ENCODE peak calls at places on chromosome 3, in six cellular contexts. H is ovary, U is Peyer's patch, G is IMR-90, C is sigmoid colon, Z is upper lobe of right lung. F is an unnamed sample. For H3K4me1, the result is how much of the 10 kb centered on the place peaks cover.

GRCh38 chr3:18987862-18988447 is 160.4 kb upstream of the KCNH8 start:
- DNase-seq in H (no peak), U (no peak), G (no peak), C (no peak), Z (no peak), F (no peak)

GRCh38 chr3:138361561-138361971 is 13.2 kb downstream of the MRAS start:
- DNase-seq in H (no peak), U (no peak), G (no peak), C (peak), Z (peak), F (no peak)

GRCh38 chr3:123880998-123881561 is 3.1 kb downstream of the MYLK start:
- DNase-seq in H (no peak), U (no peak), G (peak), C (no peak), Z (no peak), F (no peak)

GRCh38 chr3:71330505-71330904 is 253.0 kb downstream of the FOXP1 start:
- DNase-seq in H (no peak), U (no peak), G (no peak), C (no peak), Z (no peak), F (no peak)

GRCh38 chr3:69090021-69090420 is 5.3 kb downstream of the ARL6IP5 start:
- DNase-seq in H (no peak), U (no peak), G (peak), C (no peak), Z (no peak), F (no peak)

GRCh38 chr3:120473896-120474675 is 23.3 kb upstream of the FSTL1 start:
- DNase-seq in H (no peak), U (no peak), G (no peak), C (no peak), Z (no peak), F (no peak)

GRCh38 chr3:193095366-193095765 is 145.7 kb upstream of the PLAAT1 start:
- DNase-seq in H (no peak), U (no peak), G (no peak), C (no peak), Z (no peak), F (no peak)

GRCh38 chr3:33173103-33173502 is 45.5 kb downstream of the SUSD5 start:
- DNase-seq in H (no peak), U (no peak), G (no peak), C (no peak), Z (no peak), F (no peak)

GRCh38 chr3:146241523-146242240 is 9.2 kb downstream of the PLSCR4 start:
- DNase-seq in H (peak), U (no peak), G (no peak), C (no peak), Z (no peak), F (no peak)

GRCh38 chr3:177835008-177835407 is 637.7 kb upstream of the TBL1XR1 start:
- DNase-seq in H (no peak), U (no peak), G (peak), C (no peak), Z (no peak), F (no peak)

GRCh38 chr3:107429330-107430181 is 52.3 kb downstream of the CCDC54 start:
- DNase-seq in H (peak), U (peak), G (peak), C (peak), Z (peak), F (peak)

GRCh38 chr3:86991482-86991815 is 500 bp upstream of the VGLL3 start:
- DNase-seq in H (no peak), U (no peak), G (no peak), C (no peak), Z (no peak), F (no peak)

GRCh38 chr3:71602256-71602655 is 18.7 kb upstream of the FOXP1 start:
- DNase-seq in H (no peak), U (no peak), G (no peak), C (no peak), Z (no peak), F (no peak)

GRCh38 chr3:120062474-120062873 is 31.8 kb downstream of the GSK3B start:
- DNase-seq in H (no peak), U (no peak), G (peak), C (no peak), Z (no peak), F (no peak)

GRCh38 chr3:45884368-45885201 is 1.8 kb upstream of the CCR9 start:
- DNase-seq in H (no peak), U (no peak), G (no peak), C (no peak), Z (no peak), F (no peak)

GRCh38 chr3:116444819-116445290 is 432 bp downstream of the LSAMP start:
- DNase-seq in H (peak), U (no peak), G (no peak), C (peak), Z (no peak), F (no peak)

DNA sequence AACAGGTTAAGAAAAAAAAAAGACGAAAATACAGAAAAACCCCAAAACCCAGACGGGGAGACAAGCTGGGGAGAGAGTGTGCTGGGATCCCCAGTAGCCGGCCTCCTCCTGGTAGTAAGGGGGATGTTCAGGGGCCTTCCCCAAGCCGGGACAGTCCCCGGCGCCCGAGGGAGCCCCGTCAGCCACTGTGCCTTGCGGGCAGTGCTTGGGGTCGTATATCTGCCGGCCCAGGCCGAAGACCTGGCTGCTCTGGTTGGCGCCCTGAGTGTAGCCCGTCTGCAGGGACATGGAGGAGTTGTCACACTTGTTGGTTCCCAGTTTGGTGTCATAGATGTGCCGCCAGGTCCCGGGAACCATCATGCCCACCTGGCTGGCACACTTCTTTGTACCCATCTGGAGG is 287.2 kb upstream of the GADL1 start:
- DNase-seq in H (no peak), U (no peak), G (no peak), C (no peak), Z (no peak), F (no peak)
- H3K4me1 ChIP-seq in H (under half), U (under half), G (under half), C (under half), Z (under half), F (under half)

GRCh38 chr3:189262746-189263145 is 91.0 kb downstream of the TPRG1 start:
- DNase-seq in H (no peak), U (no peak), G (no peak), C (no peak), Z (no peak), F (no peak)

GRCh38 chr3:189269356-189269755 is 97.6 kb downstream of the TPRG1 start:
- DNase-seq in H (no peak), U (no peak), G (no peak), C (no peak), Z (no peak), F (no peak)

GRCh38 chr3:189270248-189270832 is 98.6 kb downstream of the TPRG1 start:
- DNase-seq in H (peak), U (peak), G (peak), C (no peak), Z (peak), F (no peak)

GRCh38 chr3:189272500-189273119 is 100.8 kb downstream of the TPRG1 start:
- DNase-seq in H (no peak), U (no peak), G (no peak), C (no peak), Z (no peak), F (no peak)

GRCh38 chr3:189267981-189268613 is 96.3 kb downstream of the TPRG1 start:
- DNase-seq in H (no peak), U (no peak), G (no peak), C (no peak), Z (no peak), F (no peak)
- TF ChIP-seq CTCF in H (no peak), U (peak), G (peak), C (no peak), Z (no peak), F (no peak)

DNA sequence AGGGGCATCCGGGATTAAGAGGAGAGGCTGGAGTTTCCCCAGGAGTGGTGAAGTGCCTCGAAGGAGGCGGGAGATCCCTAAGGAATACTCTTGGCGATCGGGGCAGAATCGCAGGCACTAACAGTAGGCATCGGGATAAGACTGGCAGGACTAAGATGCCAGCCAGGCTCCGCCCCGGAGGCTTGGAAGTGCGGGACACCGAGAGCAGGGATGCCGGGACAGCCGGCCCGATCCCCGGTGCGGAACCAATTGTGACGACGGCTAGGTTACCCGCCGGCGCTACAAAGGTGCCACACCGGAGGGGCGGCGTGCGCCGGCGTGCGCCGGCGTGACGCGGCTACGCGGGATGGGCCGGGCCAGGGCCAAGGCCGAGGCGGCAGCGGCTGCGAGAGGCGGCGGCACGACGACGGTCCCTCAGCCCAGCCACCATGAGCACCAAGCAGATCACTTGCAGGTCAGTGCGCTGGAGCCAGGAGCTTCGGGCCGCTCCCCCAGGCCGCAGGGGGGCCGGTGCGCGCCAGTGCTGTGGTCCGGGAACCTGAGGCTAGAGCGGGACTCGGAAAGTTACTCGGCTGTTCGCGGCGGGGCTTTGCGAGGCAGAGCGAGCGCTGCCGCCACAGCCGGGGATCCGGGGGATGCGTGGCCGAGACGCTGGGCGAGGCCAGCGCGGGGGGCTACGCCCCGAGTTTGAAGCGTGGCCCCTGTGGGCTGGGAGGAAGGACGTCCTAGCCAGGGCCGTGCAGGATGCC is at the start of gene MKRN2:
- DNase-seq in H (peak), U (peak), G (peak), C (peak), Z (peak), F (peak)
- H3K4me1 ChIP-seq in H (under half), U (under half), G (under half), C (under half), Z (under half), F (half or more)

GRCh38 chr3:181561605-181562031 is 150.1 kb upstream of the SOX2 start:
- DNase-seq in H (no peak), U (no peak), G (no peak), C (no peak), Z (no peak), F (no peak)

GRCh38 chr3:181565416-181565815 is 146.3 kb upstream of the SOX2 start:
- DNase-seq in H (no peak), U (no peak), G (no peak), C (no peak), Z (no peak), F (no peak)

GRCh38 chr3:181567446-181568075 is 144.2 kb upstream of the SOX2 start:
- DNase-seq in H (no peak), U (no peak), G (no peak), C (no peak), Z (no peak), F (no peak)

GRCh38 chr3:181561130-181561529 is 150.6 kb upstream of the SOX2 start:
- DNase-seq in H (no peak), U (no peak), G (no peak), C (no peak), Z (no peak), F (no peak)

GRCh38 chr3:181564222-181564621 is 147.5 kb upstream of the SOX2 start:
- DNase-seq in H (no peak), U (no peak), G (no peak), C (no peak), Z (no peak), F (no peak)
- TF ChIP-seq CTCF in H (no peak), U (no peak), G (no peak), C (no peak), Z (no peak), F (no peak)

DNA sequence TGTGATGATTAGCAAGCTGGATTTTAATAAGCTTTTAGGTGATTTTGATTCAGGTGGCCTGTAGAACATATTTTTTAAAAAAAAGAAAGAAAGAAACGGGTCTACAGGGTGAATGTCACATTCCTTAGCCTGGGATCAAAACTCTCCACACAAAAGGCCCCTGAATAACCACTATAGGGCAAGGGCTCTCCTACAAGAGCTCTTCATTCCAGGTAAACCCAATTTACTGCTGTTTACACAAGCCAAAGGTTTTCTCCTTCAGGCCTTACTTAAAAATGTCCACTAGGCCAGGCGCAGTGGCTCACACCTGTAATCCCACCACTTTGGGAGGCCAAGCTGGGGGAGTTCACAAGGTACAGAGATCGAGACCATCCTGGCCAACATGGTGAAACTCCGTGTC is 8.3 kb downstream of the MSL2 start:
- DNase-seq in H (no peak), U (no peak), G (no peak), C (no peak), Z (no peak), F (no peak)
- H3K4me1 ChIP-seq in H (under half), U (under half), G (under half), C (half or more), Z (half or more), F (half or more)

GRCh38 chr3:129857899-129858298 is 35.6 kb downstream of the TMCC1 start:
- DNase-seq in H (no peak), U (no peak), G (no peak), C (no peak), Z (no peak), F (no peak)

GRCh38 chr3:129854460-129854859 is 39.1 kb downstream of the TMCC1 start:
- DNase-seq in H (no peak), U (no peak), G (no peak), C (no peak), Z (no peak), F (no peak)

GRCh38 chr3:129859272-129859671 is 34.2 kb downstream of the TMCC1 start:
- DNase-seq in H (no peak), U (no peak), G (no peak), C (no peak), Z (no peak), F (no peak)

GRCh38 chr3:129855454-129856419 is 37.8 kb downstream of the TMCC1 start:
- DNase-seq in H (no peak), U (no peak), G (peak), C (no peak), Z (no peak), F (no peak)
- TF ChIP-seq CTCF in H (no peak), U (no peak), G (no peak), C (no peak), Z (no peak), F (no peak)

GRCh38 chr3:4418156-4418555 is 48.9 kb downstream of the SUMF1 start:
- DNase-seq in H (no peak), U (no peak), G (no peak), C (no peak), Z (no peak), F (no peak)
- H3K4me1 ChIP-seq in H (under half), U (under half), G (under half), C (under half), Z (under half), F (under half)

GRCh38 chr3:190034446-190034845 is 86.3 kb downstream of the P3H2 start:
- DNase-seq in H (no peak), U (no peak), G (no peak), C (no peak), Z (no peak), F (no peak)

GRCh38 chr3:190038050-190038631 is 82.6 kb downstream of the P3H2 start:
- DNase-seq in H (no peak), U (peak), G (peak), C (peak), Z (peak), F (no peak)

GRCh38 chr3:190036631-190037030 is 84.1 kb downstream of the P3H2 start:
- DNase-seq in H (no peak), U (no peak), G (peak), C (peak), Z (no peak), F (no peak)

GRCh38 chr3:190031887-190032752 is 88.6 kb downstream of the P3H2 start:
- DNase-seq in H (no peak), U (no peak), G (peak), C (no peak), Z (no peak), F (no peak)

GRCh38 chr3:190032924-190033323 is 87.8 kb downstream of the P3H2 start:
- DNase-seq in H (no peak), U (no peak), G (no peak), C (no peak), Z (no peak), F (no peak)
- TF ChIP-seq CTCF in H (no peak), U (no peak), G (no peak), C (no peak), Z (no peak), F (no peak)

GRCh38 chr3:30640856-30641255 is 34.5 kb downstream of the TGFBR2 start:
- DNase-seq in H (no peak), U (no peak), G (no peak), C (no peak), Z (no peak), F (no peak)

GRCh38 chr3:30638685-30639412 is 32.4 kb downstream of the TGFBR2 start:
- DNase-seq in H (no peak), U (no peak), G (no peak), C (no peak), Z (no peak), F (no peak)

GRCh38 chr3:30641612-30642251 is 35.3 kb downstream of the TGFBR2 start:
- DNase-seq in H (no peak), U (no peak), G (no peak), C (no peak), Z (no peak), F (no peak)

GRCh38 chr3:30637310-30638227 is 31.2 kb downstream of the TGFBR2 start:
- DNase-seq in H (no peak), U (no peak), G (no peak), C (no peak), Z (no peak), F (no peak)

DNA sequence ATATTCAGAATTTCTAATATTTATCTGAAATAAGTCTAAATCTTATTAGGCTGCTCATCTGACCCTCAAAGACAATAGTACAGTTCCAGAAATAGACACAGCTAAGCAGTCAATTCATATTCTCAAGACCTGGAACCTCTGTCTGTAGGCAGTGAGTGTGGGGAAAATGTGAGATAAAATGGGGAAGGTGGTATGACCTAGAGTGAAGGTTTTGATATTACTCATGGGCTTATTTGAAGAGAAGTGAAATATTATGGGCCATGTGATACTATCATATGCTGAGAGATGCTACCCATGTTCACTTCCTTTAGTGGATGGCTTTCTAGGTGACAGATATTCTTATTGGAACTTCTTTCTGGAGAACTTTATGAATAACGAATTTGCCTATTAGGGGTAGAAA is 33.5 kb downstream of the TGFBR2 start:
- DNase-seq in H (no peak), U (no peak), G (no peak), C (no peak), Z (no peak), F (no peak)
- H3K4me1 ChIP-seq in H (under half), U (under half), G (under half), C (half or more), Z (half or more), F (half or more)

DNA sequence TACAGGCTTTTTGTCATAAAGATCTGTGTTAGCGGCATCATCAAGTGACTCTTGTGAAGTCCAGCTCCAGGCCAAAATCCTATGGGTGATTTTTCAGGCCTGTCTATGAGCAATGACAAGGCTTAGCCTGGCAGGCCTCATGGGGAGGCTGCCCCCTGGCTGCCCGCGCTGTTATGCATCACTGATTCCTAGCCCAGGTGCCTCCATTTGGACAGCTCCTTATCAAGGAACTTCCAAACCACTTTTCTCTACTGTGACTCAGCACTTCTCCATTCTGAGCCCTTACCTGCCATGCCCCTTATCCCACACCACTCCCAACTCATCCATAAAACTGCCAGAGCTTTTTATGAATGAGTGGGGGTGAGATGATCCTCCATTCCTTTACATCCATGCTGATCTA is 91.5 kb upstream of the C3orf80 start:
- DNase-seq in H (no peak), U (no peak), G (no peak), C (no peak), Z (no peak), F (no peak)
- TF ChIP-seq CTCF in H (no peak), U (no peak), G (peak), C (no peak), Z (peak), F (no peak)